ENCODE peak calls at places on chromosomes 5 and 9, in five cellular contexts. J is left ventricle myocardium inferior, V is tibial nerve, E is GM23248, Z is OCI-LY7. O is an unnamed sample.

GRCh38 chr9:995776-996175 is 19.3 kb downstream of the DMRT3 start:
- DNase-seq in J (no peak), E (peak; percentile 50), V (no peak), Z (no peak), O (no peak)

GRCh38 chr9:35163413-35163812 is 1.6 kb downstream of the UNC13B start:
- DNase-seq in E (no peak), V (no peak), J (no peak), Z (no peak), O (no peak)

GRCh38 chr5:107455111-107455544 is 215.6 kb downstream of the EFNA5 start:
- DNase-seq in Z (no peak), E (peak; percentile 23), J (no peak), V (no peak), O (no peak)

GRCh38 chr5:43078956-43079355 is 38.8 kb upstream of the ANXA2R start:
- DNase-seq in E (peak; percentile 85), V (no peak), J (no peak), Z (no peak), O (no peak)

GRCh38 chr9:18058564-18058963 is 415.4 kb upstream of the ADAMTSL1 start:
- DNase-seq in J (no peak), E (no peak), Z (no peak), V (no peak), O (no peak)

GRCh38 chr9:89418882-89419641 is 78.9 kb downstream of the SEMA4D start:
- DNase-seq in V (no peak), Z (peak; percentile 78), J (no peak), E (no peak), O (no peak)

GRCh38 chr9:124894741-124895170 is 32.8 kb downstream of the ARPC5L start:
- DNase-seq in V (peak; percentile 8), E (peak; percentile 64), J (no peak), Z (peak; percentile 83), O (no peak)

GRCh38 chr5:1189269-1189668 is 12.1 kb upstream of the SLC6A19 start:
- DNase-seq in V (no peak), E (no peak), Z (no peak), J (no peak), O (no peak)

GRCh38 chr9:2718698-2719033 is 1.4 kb downstream of the KCNV2 start:
- DNase-seq in Z (no peak), J (no peak), E (no peak), V (no peak), O (no peak)

GRCh38 chr9:133359420-133360175 is 3.2 kb downstream of the SURF2 start:
- DNase-seq in J (no peak), V (no peak), Z (no peak), E (peak; percentile 46), O (no peak)

GRCh38 chr5:27191786-27192505 is 153.6 kb upstream of the CDH9 start:
- DNase-seq in E (peak; percentile 23), V (no peak), J (no peak), Z (no peak), O (no peak)

GRCh38 chr5:131754363-131754762 is 42.5 kb downstream of the FNIP1 start:
- DNase-seq in V (no peak), Z (no peak), J (no peak), E (no peak), O (no peak)
- H3K4me1 ChIP-seq in V (no peaks in the 10 kb centered on the region), Z (peaks cover 9% of the 10 kb centered on the region), J (peaks cover 74% of the 10 kb centered on the region), E (peaks cover 15% of the 10 kb centered on the region), O (no peaks in the 10 kb centered on the region)

DNA sequence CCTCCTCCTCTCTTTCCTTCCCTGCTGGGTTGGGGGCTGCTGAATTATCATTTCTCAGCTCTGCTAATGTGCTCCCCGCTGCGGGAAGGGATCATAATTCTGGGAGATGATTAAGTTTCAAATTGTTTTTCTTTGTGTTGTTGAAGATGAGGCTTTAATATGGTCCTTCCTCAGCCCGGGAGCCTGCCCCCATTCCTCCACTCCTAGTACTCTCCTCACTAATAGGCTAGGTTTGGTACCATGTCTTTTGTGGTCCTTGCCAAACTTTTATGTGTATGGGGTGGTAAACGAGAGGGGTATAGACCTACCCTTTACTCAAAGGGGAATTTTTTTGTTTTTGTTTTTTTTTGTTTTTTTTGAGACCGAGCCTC is 5.7 kb upstream of the PCDH1 start:
- DNase-seq in V (no peak), E (no peak), J (no peak), Z (no peak), O (no peak)
- H3K4me3 ChIP-seq in V (no peak overlapping the region), E (no peak overlapping the region), J (no peak overlapping the region), Z (no peak overlapping the region), O (no peak overlapping the region)

GRCh38 chr5:172686111-172686510 is 45.0 kb downstream of the NEURL1B start:
- DNase-seq in Z (no peak), E (peak; percentile 8), V (no peak), J (no peak), O (no peak)
- H3K4me1 ChIP-seq in Z (no peaks in the 10 kb centered on the region), E (no peaks in the 10 kb centered on the region), V (no peaks in the 10 kb centered on the region), J (peaks cover 87% of the 10 kb centered on the region), O (no peaks in the 10 kb centered on the region)

GRCh38 chr9:136978073-136978864 is 965 bp downstream of the PTGDS start:
- DNase-seq in Z (peak; percentile 59), E (peak; percentile 77), V (peak; percentile 80), J (peak; percentile 89), O (no peak)
- H3K4me3 ChIP-seq in Z (no peak overlapping the region), E (peak overlapping the region; percentile 57), V (peak overlapping the region; percentile 39), J (peak overlapping the region; percentile 77), O (peak overlapping the region; percentile 51)

GRCh38 chr9:130197888-130198287 is 25.7 kb downstream of the NCS1 start:
- DNase-seq in V (no peak), Z (no peak), E (no peak), J (no peak), O (no peak)
- H3K4me1 ChIP-seq in V (no peaks in the 10 kb centered on the region), Z (no peaks in the 10 kb centered on the region), E (peaks cover 7% of the 10 kb centered on the region), J (peaks cover 25% of the 10 kb centered on the region), O (peaks cover under 1% of the 10 kb centered on the region)

GRCh38 chr5:139061856-139062255 is 136.3 kb downstream of the SIL1 start:
- DNase-seq in E (no peak), V (no peak), J (no peak), Z (no peak), O (no peak)
- H3K4me3 ChIP-seq in E (no peak overlapping the region), V (no peak overlapping the region), J (no peak overlapping the region), Z (no peak overlapping the region), O (no peak overlapping the region)

GRCh38 chr5:176813587-176814312 is 3.4 kb downstream of the UNC5A start:
- DNase-seq in E (no peak), J (no peak), Z (no peak), V (no peak), O (no peak)
- H3K4me1 ChIP-seq in E (no peaks in the 10 kb centered on the region), J (peaks cover 32% of the 10 kb centered on the region), Z (no peaks in the 10 kb centered on the region), V (no peaks in the 10 kb centered on the region), O (peaks cover 7% of the 10 kb centered on the region)

GRCh38 chr5:6718161-6718681 is 5.0 kb downstream of the TENT4A start:
- DNase-seq in E (no peak), V (no peak), Z (no peak), J (no peak), O (no peak)
- H3K4me3 ChIP-seq in E (no peak overlapping the region), V (no peak overlapping the region), Z (no peak overlapping the region), J (no peak overlapping the region), O (no peak overlapping the region)

GRCh38 chr9:128082173-128082572 is 14.1 kb downstream of the SLC25A25 start:
- DNase-seq in Z (no peak), E (peak; percentile 34), V (no peak), J (no peak), O (no peak)

GRCh38 chr9:128081052-128081451 is 13.0 kb downstream of the SLC25A25 start:
- DNase-seq in J (no peak), Z (no peak), E (peak; percentile 87), V (peak; percentile 48), O (no peak)

GRCh38 chr9:128080218-128080617 is 12.2 kb downstream of the SLC25A25 start:
- DNase-seq in Z (no peak), E (no peak), V (no peak), J (no peak), O (no peak)

GRCh38 chr9:128077847-128078503 is 9.9 kb downstream of the SLC25A25 start:
- DNase-seq in Z (no peak), V (no peak), E (no peak), J (no peak), O (no peak)

DNA sequence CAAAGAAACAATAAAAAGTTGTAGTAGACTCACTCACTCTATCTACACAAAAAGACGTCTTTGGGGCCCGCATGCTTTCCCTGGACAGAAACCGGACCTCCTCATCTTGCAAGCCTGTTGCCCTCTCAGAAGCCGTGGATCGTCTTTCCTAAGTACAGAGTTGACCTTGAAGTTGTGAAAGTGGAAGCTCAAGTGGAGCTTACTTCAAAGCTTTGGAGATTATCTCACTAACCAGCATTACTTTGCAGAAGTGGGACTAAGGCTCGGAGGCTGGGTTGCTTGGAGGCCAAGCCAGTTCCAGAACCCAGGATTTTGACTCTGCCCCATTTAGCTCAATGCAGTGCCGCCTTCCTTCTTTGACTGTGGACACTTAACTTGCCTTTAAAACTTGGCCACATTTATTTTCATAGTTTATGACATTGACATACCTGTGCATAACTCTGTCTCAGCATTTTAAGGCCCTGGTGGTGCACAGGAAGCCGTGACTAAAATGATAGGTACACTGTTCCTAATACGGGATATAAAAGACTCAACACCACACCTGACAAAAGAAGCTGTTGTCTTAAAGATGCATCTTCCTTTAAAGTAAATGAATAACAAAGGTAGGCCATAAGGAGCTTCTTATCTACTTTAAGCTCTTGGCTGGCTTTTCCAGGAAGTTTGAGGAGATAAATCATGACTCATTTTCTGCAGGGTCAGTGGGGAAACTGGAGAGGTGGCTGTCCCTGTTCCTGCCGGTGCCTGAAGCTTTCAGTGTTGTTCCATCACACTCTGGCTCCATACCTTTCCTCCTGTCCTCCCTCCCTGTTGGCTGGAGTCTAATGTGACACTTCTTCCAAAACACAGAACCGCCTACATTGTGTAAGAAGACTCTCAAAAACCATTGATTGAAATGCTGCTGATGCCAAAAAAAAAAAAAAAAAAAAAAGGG is 10.7 kb downstream of the SLC25A25 start:
- DNase-seq in V (no peak), J (no peak), E (peak; percentile 48), Z (no peak), O (no peak)
- H3K4me1 ChIP-seq in V (no peaks in the 10 kb centered on the region), J (peaks cover 59% of the 10 kb centered on the region), E (peaks cover 26% of the 10 kb centered on the region), Z (peaks cover 23% of the 10 kb centered on the region), O (peaks cover 40% of the 10 kb centered on the region)